ENCODE peak calls at places on chromosomes 11 and 22, in seven cellular contexts. R is H54, W is M059J, J is KBM-7, P is left ventricle myocardium superior, K is activated T-cell treated with anti-CD3 and anti-CD28 coated beads for 1 hour, H is type B pancreatic cell. Z is an unnamed sample.
A peak's percentile ranks its signal among the peaks of the same experiment; 100 is the strongest.

GRCh38 chr11:72378704-72379383 is 55.5 kb downstream of the CLPB start:
- DNase-seq in W (peak; percentile 8), J (no peak), P (peak; percentile 74), K (no peak), H (no peak), R (no peak), Z (no peak)

GRCh38 chr22:43861529-43861928 is 784 bp downstream of the SULT4A1 start:
- DNase-seq in R (no peak), K (no peak), P (peak; percentile 12), W (no peak), H (no peak), J (no peak), Z (no peak)

GRCh38 chr11:83609181-83609580 is 323.0 kb upstream of the CCDC90B start:
- DNase-seq in J (no peak), W (no peak), H (no peak), R (no peak), K (no peak), P (no peak), Z (no peak)

GRCh38 chr22:30435674-30436126 is 10.1 kb downstream of the MTFP1 start:
- DNase-seq in H (no peak), W (no peak), J (no peak), P (no peak), K (peak; percentile 61), R (no peak), Z (no peak)

GRCh38 chr22:36037102-36037758 is 8.6 kb upstream of the RBFOX2 start:
- DNase-seq in J (no peak), K (no peak), H (no peak), W (no peak), R (no peak), P (no peak), Z (no peak)

GRCh38 chr11:47241740-47242400 is 6.7 kb downstream of the ACP2 start:
- DNase-seq in P (no peak), J (no peak), K (no peak), H (no peak), W (peak; percentile 44), R (no peak), Z (peak; percentile 83)

GRCh38 chr11:1192741-1193325 is 30.0 kb upstream of the MUC5B start:
- DNase-seq in P (peak; percentile 16), R (no peak), W (no peak), J (no peak), K (no peak), H (peak; percentile 47), Z (no peak)

GRCh38 chr11:129331217-129331616 is 44.4 kb upstream of the BARX2 start:
- DNase-seq in K (no peak), W (peak; percentile 23), J (no peak), H (no peak), R (no peak), P (no peak), Z (no peak)

GRCh38 chr22:19764636-19765476 is 4.3 kb downstream of the TBX1 start:
- DNase-seq in K (no peak), R (no peak), H (no peak), P (no peak), J (no peak), W (no peak), Z (no peak)

GRCh38 chr22:20653012-20653794 is 120.7 kb upstream of the SERPIND1 start:
- DNase-seq in W (no peak), K (no peak), J (no peak), H (no peak), P (no peak), R (no peak), Z (no peak)

GRCh38 chr11:31387379-31387778 is 17.7 kb downstream of the DNAJC24 start:
- DNase-seq in H (no peak), R (no peak), J (no peak), K (no peak), P (no peak), W (no peak), Z (no peak)

GRCh38 chr11:100709233-100709999 is 22.3 kb downstream of the ARHGAP42 start:
- DNase-seq in J (no peak), R (no peak), W (peak; percentile 70), K (no peak), H (no peak), P (no peak), Z (peak; percentile 69)

GRCh38 chr11:76190376-76190775 is 15.9 kb downstream of the WNT11 start:
- DNase-seq in P (no peak), R (no peak), H (no peak), K (no peak), W (no peak), J (no peak), Z (no peak)

Z was measured in PC-9.